ENCODE peak calls at places on chromosome 18, in five cellular contexts. W is neural progenitor cell, I is H9, F is ovary, J is thoracic aorta. B is an unnamed sample. For H3K4me1, the result is how much of the 10 kb centered on the place peaks cover.

GRCh38 chr18:49673281-49673680 is 111.4 kb downstream of the LIPG start:
- DNase-seq in W (no peak), I (no peak), F (no peak), J (no peak), B (no peak)

GRCh38 chr18:56162316-56162715 is 476.1 kb downstream of the TXNL1 start:
- DNase-seq in W (no peak), I (no peak), F (no peak), J (no peak), B (no peak)

GRCh38 chr18:13222371-13223281 is 4.1 kb downstream of the LDLRAD4 start:
- DNase-seq in W (no peak), I (no peak), F (no peak), J (no peak), B (no peak)

GRCh38 chr18:51390695-51391094 is 193.2 kb upstream of the MEX3C start:
- DNase-seq in W (no peak), I (no peak), F (no peak), J (no peak), B (no peak)

GRCh38 chr18:26071725-26072124 is 18.7 kb downstream of the SS18 start:
- DNase-seq in W (no peak), I (no peak), F (no peak), J (no peak), B (no peak)

GRCh38 chr18:10927980-10928605 is 221.3 kb downstream of the PIEZO2 start:
- DNase-seq in W (no peak), I (no peak), F (no peak), J (no peak), B (no peak)

GRCh38 chr18:29147944-29148343 is 971.0 kb upstream of the CDH2 start:
- DNase-seq in W (peak), I (peak), F (no peak), J (no peak), B (no peak)

GRCh38 chr18:79643049-79643765 is 36.4 kb upstream of the CTDP1 start:
- DNase-seq in W (no peak), I (no peak), F (no peak), J (no peak), B (no peak)

GRCh38 chr18:3230401-3231334 is 10.9 kb upstream of the MYOM1 start:
- DNase-seq in W (no peak), I (peak), F (no peak), J (no peak), B (no peak)

GRCh38 chr18:26181343-26181826 is 44.9 kb upstream of the TAF4B start:
- DNase-seq in W (no peak), I (no peak), F (no peak), J (no peak), B (no peak)

GRCh38 chr18:24315170-24315569 is 82.5 kb downstream of the OSBPL1A start:
- DNase-seq in W (no peak), I (no peak), F (no peak), J (no peak), B (no peak)

GRCh38 chr18:2920027-2920426 is 73.2 kb downstream of the EMILIN2 start:
- DNase-seq in W (no peak), I (no peak), F (no peak), J (no peak), B (no peak)

GRCh38 chr18:23428821-23429220 is 24.3 kb upstream of the RIOK3 start:
- DNase-seq in W (no peak), I (no peak), F (no peak), J (no peak), B (no peak)

GRCh38 chr18:39701839-39702238 is 2136.2 kb upstream of the CELF4 start:
- DNase-seq in W (no peak), I (no peak), F (no peak), J (no peak), B (no peak)

GRCh38 chr18:73407506-73407905 is 539.7 kb upstream of the NETO1 start:
- DNase-seq in W (no peak), I (no peak), F (no peak), J (no peak), B (no peak)

GRCh38 chr18:10133516-10133915 is 219.7 kb downstream of the VAPA start:
- DNase-seq in W (no peak), I (no peak), F (no peak), J (no peak), B (no peak)

GRCh38 chr18:32610116-32610630 is 139.5 kb upstream of the GAREM1 start:
- DNase-seq in W (no peak), I (no peak), F (no peak), J (no peak), B (no peak)

GRCh38 chr18:68507781-68508180 is 207.1 kb downstream of the TMX3 start:
- DNase-seq in W (no peak), I (no peak), F (no peak), J (no peak), B (no peak)

GRCh38 chr18:9366126-9366714 is 31.6 kb downstream of the TWSG1 start:
- DNase-seq in W (peak), I (peak), F (no peak), J (no peak), B (no peak)

GRCh38 chr18:49030138-49030537 is 79.4 kb upstream of the SMAD7 start:
- DNase-seq in W (no peak), I (no peak), F (no peak), J (no peak), B (no peak)

GRCh38 chr18:80033181-80034067 is 810 bp upstream of the RBFA start:
- DNase-seq in W (no peak), I (peak), F (no peak), J (peak), B (peak)

GRCh38 chr18:79211844-79212243 is 142.7 kb downstream of the ATP9B start:
- DNase-seq in W (no peak), I (no peak), F (no peak), J (no peak), B (no peak)

GRCh38 chr18:44744206-44745180 is 63.8 kb downstream of the SETBP1 start:
- DNase-seq in W (peak), I (peak), F (no peak), J (no peak), B (no peak)

GRCh38 chr18:23191952-23192662 is 56.8 kb downstream of the CABLES1 start:
- DNase-seq in W (no peak), I (no peak), F (peak), J (no peak), B (no peak)

GRCh38 chr18:12839526-12840196 is 44.4 kb downstream of the PTPN2 start:
- DNase-seq in W (no peak), I (no peak), F (no peak), J (no peak), B (no peak)

GRCh38 chr18:70166668-70167067 is 38.8 kb downstream of the RTTN start:
- DNase-seq in W (no peak), I (no peak), F (no peak), J (no peak), B (no peak)

GRCh38 chr18:70175216-70175615 is 30.3 kb downstream of the RTTN start:
- DNase-seq in W (no peak), I (no peak), F (no peak), J (no peak), B (no peak)

GRCh38 chr18:70169747-70170146 is 35.7 kb downstream of the RTTN start:
- DNase-seq in W (no peak), I (no peak), F (no peak), J (no peak), B (no peak)

GRCh38 chr18:70176537-70176936 is 28.9 kb downstream of the RTTN start:
- DNase-seq in W (no peak), I (no peak), F (no peak), J (no peak), B (no peak)

GRCh38 chr18:70172225-70172624 is 33.3 kb downstream of the RTTN start:
- DNase-seq in W (no peak), I (no peak), F (no peak), J (no peak), B (no peak)
- TF ChIP-seq CTCF in W (peak), I (peak), F (no peak), J (no peak), B (no peak)

GRCh38 chr18:74507120-74507881 is 11.1 kb downstream of the CNDP2 start:
- DNase-seq in W (no peak), I (peak), F (no peak), J (no peak), B (no peak)

GRCh38 chr18:74507927-74508326 is 11.8 kb downstream of the CNDP2 start:
- DNase-seq in W (no peak), I (peak), F (no peak), J (no peak), B (no peak)

GRCh38 chr18:74508821-74509225 is 12.7 kb downstream of the CNDP2 start:
- DNase-seq in W (no peak), I (peak), F (no peak), J (no peak), B (no peak)

GRCh38 chr18:74509856-74510769 is 13.9 kb downstream of the CNDP2 start:
- DNase-seq in W (no peak), I (peak), F (no peak), J (no peak), B (no peak)

GRCh38 chr18:74508366-74508765 is 12.2 kb downstream of the CNDP2 start:
- DNase-seq in W (no peak), I (no peak), F (no peak), J (no peak), B (no peak)
- H3K27ac ChIP-seq in W (no peak), I (no peak), F (no peak), J (no peak), B (no peak)

GRCh38 chr18:48006415-48007175 is 76.1 kb upstream of the SMAD2 start:
- DNase-seq in W (no peak), I (no peak), F (no peak), J (no peak), B (no peak)
- H3K4me1 ChIP-seq in W (under half), I (under half), F (under half), J (under half), B (under half)

DNA sequence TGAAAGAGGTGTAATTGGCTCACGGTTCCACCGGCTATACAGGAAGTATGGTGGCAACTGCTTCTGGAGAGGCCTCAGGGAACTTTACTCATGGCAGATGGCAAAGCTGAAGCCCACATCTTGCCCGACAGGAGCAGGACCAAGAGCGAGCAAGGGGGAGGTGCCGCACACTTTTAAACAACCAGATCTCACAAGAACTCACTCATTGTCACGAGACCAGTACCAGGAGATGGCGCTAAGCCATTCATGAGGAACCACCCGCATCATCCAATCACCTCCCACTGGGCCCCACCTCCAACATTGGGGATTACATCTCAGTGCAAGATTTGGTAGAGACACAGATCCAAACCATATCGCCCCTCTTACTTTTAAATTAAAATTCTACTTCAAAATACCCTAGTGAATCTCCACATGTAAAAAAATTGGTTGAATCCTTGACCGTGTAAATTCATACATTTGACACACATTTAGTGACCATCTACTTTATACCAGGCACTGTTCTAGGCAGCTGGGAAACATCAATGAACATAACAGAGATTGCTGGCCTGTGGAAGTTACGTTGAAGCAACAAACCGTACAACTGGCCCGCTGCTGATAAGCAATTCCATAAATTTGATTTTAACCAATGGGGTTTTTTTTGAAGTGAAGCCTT is 87.6 kb downstream of the ALPK2 start:
- DNase-seq in W (peak), I (peak), F (no peak), J (no peak), B (no peak)
- TF ChIP-seq CTCF in W (peak), I (peak), F (no peak), J (no peak), B (no peak)

B was measured in esophagus squamous epithelium.